ENCODE peak calls at places on chromosomes 7 and 10, in nine cellular contexts. U is endothelial cell of umbilical vein, K is heart left ventricle, L is sigmoid colon, B is uterus, I is body of pancreas, Z is spleen, M is prostate gland, O is adrenal gland. P is an unnamed sample.

GRCh38 chr7:16636533-16637173 is 8.9 kb downstream of the ANKMY2 start:
- DNase-seq in K (no peak), I (no peak), O (no peak), L (no peak), Z (no peak), U (no peak), M (no peak), B (no peak), P (no peak)

GRCh38 chr10:123997486-123998196 is 95.8 kb downstream of the CHST15 start:
- DNase-seq in I (peak), U (no peak), K (peak), M (no peak), B (no peak), O (peak), Z (peak), L (peak), P (peak)

GRCh38 chr7:40315277-40315676 is 180.5 kb downstream of the SUGCT start:
- DNase-seq in I (no peak), Z (no peak), L (no peak), O (no peak), B (no peak), M (no peak), U (no peak), K (no peak), P (no peak)

GRCh38 chr10:60757422-60757895 is 20.8 kb upstream of the CDK1 start:
- DNase-seq in O (no peak), U (no peak), B (no peak), Z (no peak), M (no peak), K (no peak), L (no peak), I (no peak), P (no peak)

GRCh38 chr10:20891338-20891714 is 5.8 kb downstream of the NEBL start:
- DNase-seq in B (no peak), I (no peak), L (no peak), U (no peak), K (no peak), Z (no peak), M (no peak), O (no peak), P (no peak)

GRCh38 chr10:98423691-98424120 is 8.7 kb upstream of the PYROXD2 start:
- DNase-seq in U (no peak), B (no peak), O (peak), K (peak), Z (no peak), M (no peak), L (peak), I (no peak), P (no peak)

GRCh38 chr7:32948202-32948601 is 9.0 kb upstream of the FKBP9 start:
- DNase-seq in L (no peak), M (no peak), I (no peak), O (no peak), Z (no peak), U (no peak), B (no peak), K (no peak), P (no peak)

GRCh38 chr7:137343483-137343841 is at the start of gene PTN:
- DNase-seq in B (peak), K (peak), L (peak), Z (no peak), U (no peak), M (peak), O (peak), I (no peak), P (peak)

GRCh38 chr10:14476641-14477407 is 146.1 kb upstream of the FRMD4A start:
- DNase-seq in K (no peak), I (no peak), L (no peak), U (no peak), Z (no peak), M (no peak), B (no peak), O (no peak), P (peak)

GRCh38 chr10:44313706-44314307 is 71.1 kb downstream of the CXCL12 start:
- DNase-seq in L (no peak), K (no peak), U (no peak), O (no peak), I (no peak), M (no peak), B (no peak), Z (no peak), P (no peak)

GRCh38 chr7:3597243-3597642 is 296.2 kb downstream of the SDK1 start:
- DNase-seq in U (no peak), M (no peak), I (no peak), L (no peak), O (no peak), Z (peak), B (no peak), K (no peak), P (no peak)

GRCh38 chr10:124557648-124558338 is 96.2 kb downstream of the LHPP start:
- DNase-seq in Z (peak), O (no peak), K (peak), U (no peak), L (no peak), I (no peak), B (no peak), M (no peak), P (no peak)

GRCh38 chr10:94274142-94274787 is 88.5 kb downstream of the NOC3L start:
- DNase-seq in M (no peak), L (peak), K (peak), U (no peak), Z (no peak), B (peak), I (no peak), O (peak), P (no peak)

GRCh38 chr10:4819707-4820106 is 6.3 kb upstream of the AKR1E2 start:
- DNase-seq in M (no peak), O (no peak), B (no peak), K (no peak), U (no peak), I (no peak), L (no peak), Z (no peak), P (no peak)

GRCh38 chr10:76001019-76001418 is 569.6 kb downstream of the LRMDA start:
- DNase-seq in I (no peak), M (no peak), K (no peak), U (no peak), B (no peak), Z (no peak), O (no peak), L (no peak), P (no peak)

GRCh38 chr10:110717830-110718595 is 73.9 kb downstream of the RBM20 start:
- DNase-seq in B (no peak), M (no peak), Z (no peak), K (peak), L (peak), O (no peak), U (no peak), I (no peak), P (no peak)

GRCh38 chr7:129363-130221 is 62.8 kb upstream of the FAM20C start:
- DNase-seq in B (no peak), L (no peak), U (no peak), M (peak), K (peak), I (no peak), O (no peak), Z (no peak), P (no peak)

GRCh38 chr10:86813101-86813500 is 56.7 kb downstream of the BMPR1A start:
- DNase-seq in L (no peak), O (no peak), K (no peak), B (no peak), M (no peak), Z (no peak), U (no peak), I (no peak), P (no peak)

GRCh38 chr7:111532625-111533024 is 29.7 kb downstream of the IMMP2L start:
- DNase-seq in O (no peak), Z (no peak), L (no peak), I (no peak), K (peak), M (no peak), U (no peak), B (no peak), P (no peak)

GRCh38 chr10:36342781-36343180 is 700.7 kb upstream of the FZD8 start:
- DNase-seq in K (no peak), I (no peak), Z (no peak), L (no peak), U (no peak), O (no peak), B (no peak), M (no peak), P (no peak)

GRCh38 chr10:78124167-78124566 is 90.5 kb downstream of the RPS24 start:
- DNase-seq in O (no peak), L (no peak), I (no peak), K (no peak), U (no peak), M (no peak), B (no peak), Z (no peak), P (no peak)

GRCh38 chr10:119658274-119658673 is 7.1 kb downstream of the BAG3 start:
- DNase-seq in Z (no peak), B (peak), I (peak), K (peak), O (peak), L (peak), M (peak), U (peak), P (peak)

GRCh38 chr10:28910960-28911359 is 233.6 kb downstream of the BAMBI start:
- DNase-seq in I (no peak), B (no peak), L (no peak), Z (no peak), K (no peak), U (peak), M (no peak), O (no peak), P (no peak)

GRCh38 chr10:80518143-80518806 is 19.4 kb upstream of the SH2D4B start:
- DNase-seq in B (no peak), O (no peak), Z (peak), K (peak), U (no peak), I (no peak), L (peak), M (no peak), P (no peak)

GRCh38 chr10:131250454-131251145 is 60.9 kb downstream of the TCERG1L start:
- DNase-seq in B (no peak), M (no peak), U (no peak), L (peak), O (no peak), K (no peak), I (no peak), Z (peak), P (no peak)

GRCh38 chr7:50312589-50313162 is 8.2 kb downstream of the IKZF1 start:
- DNase-seq in M (no peak), B (no peak), K (no peak), Z (no peak), I (no peak), U (no peak), L (no peak), O (no peak), P (no peak)

GRCh38 chr10:116637830-116638229 is 17.1 kb downstream of the PNLIPRP2 start:
- DNase-seq in O (no peak), M (no peak), B (no peak), K (no peak), Z (no peak), I (no peak), L (no peak), U (no peak), P (no peak)

GRCh38 chr10:74189999-74190421 is 39.0 kb downstream of the ADK start:
- DNase-seq in O (peak), I (no peak), U (peak), L (no peak), M (peak), K (no peak), B (no peak), Z (no peak), P (no peak)

GRCh38 chr7:140048989-140049338 is 13.8 kb downstream of the PARP12 start:
- DNase-seq in L (no peak), O (no peak), Z (no peak), M (no peak), K (no peak), I (no peak), B (no peak), U (no peak), P (no peak)

GRCh38 chr10:34157501-34157900 is 657.6 kb downstream of the PARD3 start:
- DNase-seq in K (no peak), B (no peak), I (no peak), O (no peak), M (no peak), Z (no peak), L (no peak), U (no peak), P (peak)

GRCh38 chr10:29099415-29099814 is 189.5 kb upstream of the LYZL1 start:
- DNase-seq in M (no peak), I (no peak), U (no peak), O (no peak), K (no peak), Z (no peak), L (no peak), B (no peak), P (no peak)

GRCh38 chr7:158458096-158458495 is 129.5 kb downstream of the PTPRN2 start:
- DNase-seq in M (no peak), U (no peak), L (no peak), I (no peak), Z (peak), B (no peak), O (no peak), K (no peak), P (no peak)

GRCh38 chr7:93889261-93889660 is 1.3 kb downstream of the TFPI2 start:
- DNase-seq in L (no peak), K (no peak), Z (no peak), B (no peak), O (no peak), M (no peak), I (no peak), U (no peak), P (no peak)

GRCh38 chr10:30170814-30171213 is 111.4 kb upstream of the JCAD start:
- DNase-seq in L (no peak), U (no peak), I (no peak), B (no peak), O (no peak), K (no peak), Z (no peak), M (no peak), P (no peak)

DNA sequence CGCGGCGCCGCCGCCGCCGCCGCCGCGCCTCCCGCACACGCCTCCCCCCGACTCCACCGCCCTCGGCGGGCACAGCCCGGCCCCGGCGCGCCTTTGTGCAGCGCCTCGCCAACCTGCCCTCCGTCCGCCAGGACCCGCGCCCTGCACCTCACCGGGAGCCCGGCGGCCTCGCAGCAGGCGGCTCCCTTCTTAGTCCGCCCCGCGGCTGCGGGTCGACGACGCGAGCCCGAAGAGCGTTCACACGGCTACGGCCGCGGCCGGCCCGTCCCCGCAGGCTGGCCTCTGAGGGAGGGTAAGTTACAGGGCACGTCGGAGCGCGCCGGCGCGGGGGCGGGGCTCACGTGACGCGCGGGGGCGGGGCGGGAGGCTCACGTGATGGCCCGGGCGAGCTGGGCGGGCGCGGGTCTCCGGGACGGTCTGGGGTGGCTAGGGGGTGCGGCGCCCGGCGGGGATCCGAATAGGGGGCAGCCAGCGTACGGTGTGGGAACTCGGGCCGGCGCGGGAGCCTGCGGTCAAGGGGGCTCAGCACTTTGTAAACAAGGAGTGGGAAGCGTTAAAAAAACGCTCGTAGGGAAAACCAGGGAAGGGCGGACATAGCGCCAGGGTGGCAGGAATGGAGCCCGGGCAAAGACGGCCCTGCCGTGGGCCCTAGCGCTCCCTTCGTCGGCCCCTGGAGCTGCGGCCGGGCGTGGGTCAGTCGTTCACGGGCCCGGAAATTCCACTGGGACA is at the start of gene ARHGAP12:
- DNase-seq in B (peak), Z (peak), U (peak), K (peak), I (peak), O (peak), L (peak), M (peak), P (no peak)
- TF ChIP-seq POLR2A in B (peak), Z (peak), U (peak), K (peak), I (peak), O (peak), L (peak), M (peak), P (peak)

DNA sequence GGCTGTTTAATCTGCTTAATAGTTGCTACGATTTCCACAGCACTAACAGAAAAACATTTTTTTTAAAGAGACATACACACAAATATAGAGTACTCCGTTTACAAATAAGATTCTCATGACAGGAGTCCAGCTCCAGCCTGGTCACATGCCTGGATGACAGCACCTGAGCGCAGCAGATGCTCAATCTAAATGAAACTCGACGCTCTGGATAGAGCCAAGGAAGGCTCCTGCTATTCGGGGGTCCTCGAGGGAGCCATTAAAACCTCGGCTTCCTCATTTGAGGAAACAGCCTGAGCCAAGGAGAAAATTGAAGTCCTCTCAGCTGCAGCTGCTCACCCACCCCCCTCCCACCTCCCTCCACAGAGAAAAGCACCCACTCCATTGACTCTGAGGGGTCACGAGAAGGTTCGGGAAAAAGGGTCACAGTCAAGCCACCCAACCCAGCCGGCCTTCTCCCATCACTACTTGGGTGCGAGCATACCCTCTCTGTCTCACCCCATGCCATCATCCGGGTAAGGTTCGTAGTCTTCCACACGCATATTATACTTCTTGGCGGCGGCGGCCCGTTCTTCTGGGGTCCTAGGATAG is 692 bp downstream of the NDUFB8 start:
- DNase-seq in M (no peak), U (peak), K (no peak), I (no peak), L (peak), B (no peak), Z (no peak), O (peak), P (no peak)
- TF ChIP-seq POLR2A in M (no peak), U (no peak), K (no peak), I (no peak), L (no peak), B (no peak), Z (no peak), O (no peak), P (no peak)

GRCh38 chr7:44200699-44201461 is at the start of gene YKT6:
- DNase-seq in M (peak), L (peak), B (peak), U (peak), K (peak), Z (peak), I (peak), O (peak), P (peak)
- TF ChIP-seq POLR2A in M (peak), L (peak), B (peak), U (peak), K (peak), Z (peak), I (peak), O (peak), P (peak)

DNA sequence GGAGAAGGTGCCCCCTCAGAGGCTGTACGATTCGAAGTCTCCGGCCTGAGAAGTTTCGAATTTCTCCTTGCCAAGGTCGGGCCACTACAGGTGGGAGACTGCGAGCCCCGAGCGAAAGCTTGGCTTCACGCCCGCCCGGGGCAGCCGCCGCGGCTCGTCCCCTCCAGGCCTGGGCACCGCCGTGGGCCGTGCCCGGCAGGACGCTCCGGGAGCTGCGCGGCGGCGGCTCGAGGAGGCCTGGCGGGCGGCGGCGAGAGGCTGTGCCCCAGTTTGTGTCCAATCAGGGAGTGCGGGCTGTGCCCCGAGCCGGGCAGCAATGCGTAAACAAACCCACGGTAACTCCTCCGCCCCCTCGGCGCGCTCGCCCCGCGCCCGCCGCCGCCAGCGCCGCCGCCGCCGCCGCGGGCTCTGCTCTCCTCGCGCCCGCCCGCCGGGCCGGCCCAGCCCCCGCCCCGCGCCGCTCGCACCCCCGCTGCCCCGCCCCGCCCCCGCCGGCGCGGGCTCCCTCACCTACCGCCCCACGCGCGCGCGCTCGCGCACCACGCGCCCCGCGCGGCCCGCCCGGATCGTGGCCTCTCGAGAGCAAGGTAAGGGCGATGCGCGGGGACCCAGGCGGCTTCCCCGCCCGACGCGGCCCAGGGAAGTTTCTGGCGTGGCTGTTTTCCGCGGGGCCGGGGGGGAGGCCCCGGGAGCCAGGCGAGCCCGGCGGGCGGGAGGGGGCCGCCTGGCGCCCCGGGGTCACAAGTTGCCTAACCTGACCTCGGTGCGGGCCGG is 57.8 kb upstream of the PCGF5 start:
- DNase-seq in K (peak), U (peak), I (peak), Z (peak), L (peak), O (peak), M (peak), B (peak), P (peak)
- TF ChIP-seq POLR2A in K (peak), U (no peak), I (peak), Z (peak), L (peak), O (peak), M (peak), B (peak), P (peak)

GRCh38 chr10:96831867-96832720 is at the start of gene LCOR:
- DNase-seq in K (peak), B (peak), O (peak), U (peak), L (peak), Z (peak), I (peak), M (peak), P (peak)
- TF ChIP-seq POLR2A in K (peak), B (peak), O (peak), U (peak), L (peak), Z (peak), I (peak), M (peak), P (peak)

GRCh38 chr7:130941322-130942210 is 207.6 kb upstream of the KLF14 start:
- DNase-seq in Z (peak), B (peak), U (peak), M (peak), O (peak), I (peak), K (no peak), L (no peak), P (no peak)

GRCh38 chr7:130940907-130941306 is 206.9 kb upstream of the KLF14 start:
- DNase-seq in M (no peak), U (no peak), B (no peak), L (no peak), K (no peak), I (no peak), O (no peak), Z (peak), P (no peak)

GRCh38 chr7:130938661-130939060 is 204.7 kb upstream of the KLF14 start:
- DNase-seq in M (no peak), K (no peak), B (no peak), U (no peak), I (no peak), Z (no peak), L (no peak), O (no peak), P (no peak)

GRCh38 chr7:130939285-130940095 is 205.5 kb upstream of the KLF14 start:
- DNase-seq in L (no peak), K (no peak), Z (no peak), O (no peak), M (no peak), I (no peak), B (no peak), U (no peak), P (no peak)

DNA sequence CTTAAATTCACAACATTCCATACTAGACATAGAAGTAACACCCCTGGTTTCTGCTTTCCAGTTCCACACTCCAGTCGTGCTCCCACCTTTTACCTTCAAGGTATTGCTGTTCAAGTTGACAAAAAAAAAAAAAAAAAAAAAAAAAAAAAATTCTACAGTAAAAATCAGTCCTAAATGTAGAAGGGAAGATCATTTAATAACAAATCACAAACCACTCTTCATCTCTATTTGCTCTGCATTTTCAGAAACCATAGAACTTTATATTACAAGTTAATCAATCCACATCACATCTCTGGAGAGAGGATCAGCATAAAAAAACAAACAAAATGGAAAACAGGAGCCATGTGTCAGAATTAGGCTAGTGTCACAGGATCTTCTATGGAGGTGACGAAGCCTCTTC is 206.3 kb upstream of the KLF14 start:
- DNase-seq in Z (no peak), M (no peak), K (no peak), B (no peak), U (no peak), O (no peak), L (no peak), I (no peak), P (no peak)
- TF ChIP-seq POLR2A in Z (no peak), M (no peak), K (no peak), B (no peak), U (no peak), O (no peak), L (no peak), I (no peak), P (no peak)